ENCODE peak calls at places on chromosome 9, in five cellular contexts. T is ACHN, Y is activated T-cell treated with anti-CD3 and anti-CD28 coated beads for 1 hour, C is dorsolateral prefrontal cortex, J is NCI-H1092 treated with DMSO at 0.1 percent for 48 hours. U is an unnamed sample.

GRCh38 chr9:15139467-15139866 is 167.5 kb downstream of the TTC39B start:
- DNase-seq in J (no peak), T (no peak), Y (no peak), C (no peak), U (no peak)

GRCh38 chr9:13252852-13253251 is 26.6 kb downstream of the MPDZ start:
- DNase-seq in C (no peak), J (no peak), Y (no peak), T (no peak), U (no peak)

GRCh38 chr9:129697111-129697955 is 31.9 kb downstream of the PRRX2 start:
- DNase-seq in C (no peak), T (peak), J (no peak), Y (peak), U (no peak)

GRCh38 chr9:105254226-105254625 is 9.8 kb downstream of the SLC44A1 start:
- DNase-seq in J (no peak), T (no peak), Y (no peak), C (no peak), U (no peak)

GRCh38 chr9:27367175-27367798 is 70.3 kb upstream of the EQTN start:
- DNase-seq in J (no peak), C (no peak), Y (no peak), T (no peak), U (no peak)

GRCh38 chr9:126788046-126788445 is 16.8 kb upstream of the ZBTB43 start:
- DNase-seq in C (no peak), Y (no peak), T (no peak), J (no peak), U (no peak)

GRCh38 chr9:114507726-114508125 is 2.5 kb upstream of the WHRN start:
- DNase-seq in C (no peak), T (peak), J (peak), Y (no peak), U (peak)

GRCh38 chr9:104927216-104927911 is 591 bp downstream of the ABCA1 start:
- DNase-seq in C (no peak), J (peak), T (peak), Y (no peak), U (peak)

GRCh38 chr9:129557192-129558036 is 63.5 kb downstream of the C9orf50 start:
- DNase-seq in Y (no peak), J (no peak), T (no peak), C (no peak), U (peak)

GRCh38 chr9:72271617-72272478 is 93.2 kb downstream of the ZFAND5 start:
- DNase-seq in Y (peak), T (peak), C (no peak), J (peak), U (peak)

GRCh38 chr9:20624201-20625002 is 2.1 kb upstream of the MLLT3 start:
- DNase-seq in T (no peak), J (peak), Y (peak), C (peak), U (peak)

GRCh38 chr9:90287567-90288274 is 354.9 kb downstream of the DIRAS2 start:
- DNase-seq in T (no peak), Y (no peak), C (no peak), J (no peak), U (peak)

GRCh38 chr9:97737429-97737828 is 40.3 kb upstream of the XPA start:
- DNase-seq in J (no peak), T (no peak), Y (no peak), C (no peak), U (no peak)

GRCh38 chr9:133913571-133914369 is 78.4 kb downstream of the VAV2 start:
- DNase-seq in T (no peak), C (no peak), Y (no peak), J (no peak), U (no peak)

GRCh38 chr9:19901586-19901985 is 112.7 kb upstream of the SLC24A2 start:
- DNase-seq in Y (no peak), T (no peak), J (no peak), C (no peak), U (no peak)

GRCh38 chr9:98146101-98146991 is 27.3 kb upstream of the TRIM14 start:
- DNase-seq in J (no peak), Y (no peak), T (no peak), C (no peak), U (peak)

GRCh38 chr9:85200726-85201402 is 531.3 kb downstream of the NTRK2 start:
- DNase-seq in J (peak), C (no peak), Y (no peak), T (no peak), U (no peak)

GRCh38 chr9:19614294-19614693 is 174.5 kb downstream of the SLC24A2 start:
- DNase-seq in T (no peak), J (no peak), C (no peak), Y (no peak), U (no peak)

GRCh38 chr9:20114974-20115373 is 326.1 kb upstream of the SLC24A2 start:
- DNase-seq in C (no peak), T (no peak), J (no peak), Y (no peak), U (no peak)

GRCh38 chr9:79858509-79858908 is 286.7 kb downstream of the TLE4 start:
- DNase-seq in C (no peak), Y (no peak), T (peak), J (no peak), U (peak)

GRCh38 chr9:134040831-134041648 is 15.8 kb downstream of the BRD3OS start:
- DNase-seq in T (no peak), Y (no peak), C (no peak), J (no peak), U (no peak)

GRCh38 chr9:110919609-110920008 is 118.7 kb downstream of the LPAR1 start:
- DNase-seq in Y (no peak), C (no peak), T (peak), J (no peak), U (peak)